ENCODE peak calls at places on chromosome 16, in nine cellular contexts. Y is tibial artery; C is cardiac muscle cell; U is PC-3; V is upper lobe of right lung; P is OCI-LY7; R is CD8-positive, alpha-beta memory T cell; N is sigmoid colon; H is transverse colon. L is an unnamed sample.

GRCh38 chr16:25256821-25257503 is 683 bp downstream of the ZKSCAN2 start:
- DNase-seq in Y (no peak), C (peak), U (peak), V (no peak), P (peak), R (no peak), N (no peak), H (peak), L (no peak)

GRCh38 chr16:50558913-50559312 is 10.7 kb downstream of the NKD1 start:
- DNase-seq in Y (no peak), C (no peak), U (no peak), V (no peak), P (no peak), R (no peak), N (no peak), H (no peak), L (no peak)

GRCh38 chr16:15701975-15702970 is 52.2 kb downstream of the NDE1 start:
- DNase-seq in Y (no peak), C (peak), U (no peak), V (no peak), P (no peak), R (no peak), N (no peak), H (no peak), L (no peak)

GRCh38 chr16:1745900-1746692 is 25.2 kb downstream of the NME3 start:
- DNase-seq in Y (no peak), C (peak), U (peak), V (no peak), P (no peak), R (no peak), N (no peak), H (no peak), L (no peak)

GRCh38 chr16:68387301-68387700 is 61.0 kb downstream of the SMPD3 start:
- DNase-seq in Y (no peak), C (no peak), U (no peak), V (no peak), P (no peak), R (no peak), N (no peak), H (peak), L (no peak)

GRCh38 chr16:50473375-50473945 is 74.7 kb upstream of the NKD1 start:
- DNase-seq in Y (no peak), C (peak), U (peak), V (no peak), P (no peak), R (no peak), N (no peak), H (no peak), L (no peak)

GRCh38 chr16:70772493-70772892 is 28.5 kb downstream of the VAC14 start:
- DNase-seq in Y (no peak), C (peak), U (peak), V (no peak), P (no peak), R (no peak), N (no peak), H (no peak), L (no peak)

GRCh38 chr16:17272716-17273115 is 198.0 kb downstream of the XYLT1 start:
- DNase-seq in Y (no peak), C (no peak), U (no peak), V (no peak), P (no peak), R (no peak), N (no peak), H (no peak), L (no peak)

GRCh38 chr16:12489362-12489761 is 314.3 kb downstream of the CPPED1 start:
- DNase-seq in Y (no peak), C (no peak), U (no peak), V (no peak), P (no peak), R (no peak), N (no peak), H (no peak), L (no peak)

GRCh38 chr16:2085669-2086068 is 37.9 kb downstream of the TSC2 start:
- DNase-seq in Y (no peak), C (no peak), U (no peak), V (no peak), P (no peak), R (no peak), N (no peak), H (no peak), L (no peak)

GRCh38 chr16:3961449-3961849 is 80.9 kb upstream of the CREBBP start:
- DNase-seq in Y (no peak), C (no peak), U (peak), V (no peak), P (no peak), R (no peak), N (no peak), H (no peak), L (no peak)

GRCh38 chr16:1197237-1197866 is 27.7 kb downstream of the TPSG1 start:
- DNase-seq in Y (no peak), C (no peak), U (no peak), V (no peak), P (no peak), R (no peak), N (no peak), H (no peak), L (no peak)

GRCh38 chr16:19071811-19072777 is 4.7 kb downstream of the COQ7 start:
- DNase-seq in Y (no peak), C (peak), U (peak), V (peak), P (peak), R (peak), N (no peak), H (peak), L (peak)

GRCh38 chr16:1436731-1437355 is 6.0 kb downstream of the PERCC1 start:
- DNase-seq in Y (no peak), C (no peak), U (no peak), V (no peak), P (no peak), R (no peak), N (no peak), H (no peak), L (no peak)

GRCh38 chr16:12728471-12728870 is 75.2 kb downstream of the CPPED1 start:
- DNase-seq in Y (no peak), C (no peak), U (no peak), V (no peak), P (no peak), R (no peak), N (no peak), H (no peak), L (peak)

GRCh38 chr16:27703545-27703944 is 153.6 kb downstream of the KATNIP start:
- DNase-seq in Y (no peak), C (peak), U (no peak), V (peak), P (no peak), R (no peak), N (peak), H (no peak), L (peak)

GRCh38 chr16:3984111-3985060 is 103.9 kb upstream of the CREBBP start:
- DNase-seq in Y (no peak), C (no peak), U (no peak), V (no peak), P (no peak), R (no peak), N (no peak), H (no peak), L (no peak)

GRCh38 chr16:46648656-46649055 is 27.5 kb upstream of the SHCBP1 start:
- DNase-seq in Y (no peak), C (no peak), U (no peak), V (no peak), P (no peak), R (no peak), N (no peak), H (no peak), L (no peak)

GRCh38 chr16:10729649-10730048 is 14.0 kb upstream of the NUBP1 start:
- DNase-seq in Y (no peak), C (peak), U (peak), V (no peak), P (no peak), R (no peak), N (no peak), H (peak), L (no peak)

GRCh38 chr16:30429678-30430427 is at the start of gene DCTPP1:
- DNase-seq in Y (peak), C (peak), U (peak), V (peak), P (peak), R (peak), N (peak), H (peak), L (peak)
- H3K27ac ChIP-seq in Y (peak), C (peak), U (peak), V (peak), P (peak), R (peak), N (peak), H (peak), L (peak)

GRCh38 chr16:53131050-53131362 is 76.2 kb downstream of the CHD9 start:
- DNase-seq in Y (no peak), C (no peak), U (no peak), V (no peak), P (no peak), R (no peak), N (no peak), H (no peak), L (no peak)
- H3K27ac ChIP-seq in Y (peak), C (peak), U (peak), V (peak), P (peak), R (no peak), N (peak), H (peak), L (peak)

DNA sequence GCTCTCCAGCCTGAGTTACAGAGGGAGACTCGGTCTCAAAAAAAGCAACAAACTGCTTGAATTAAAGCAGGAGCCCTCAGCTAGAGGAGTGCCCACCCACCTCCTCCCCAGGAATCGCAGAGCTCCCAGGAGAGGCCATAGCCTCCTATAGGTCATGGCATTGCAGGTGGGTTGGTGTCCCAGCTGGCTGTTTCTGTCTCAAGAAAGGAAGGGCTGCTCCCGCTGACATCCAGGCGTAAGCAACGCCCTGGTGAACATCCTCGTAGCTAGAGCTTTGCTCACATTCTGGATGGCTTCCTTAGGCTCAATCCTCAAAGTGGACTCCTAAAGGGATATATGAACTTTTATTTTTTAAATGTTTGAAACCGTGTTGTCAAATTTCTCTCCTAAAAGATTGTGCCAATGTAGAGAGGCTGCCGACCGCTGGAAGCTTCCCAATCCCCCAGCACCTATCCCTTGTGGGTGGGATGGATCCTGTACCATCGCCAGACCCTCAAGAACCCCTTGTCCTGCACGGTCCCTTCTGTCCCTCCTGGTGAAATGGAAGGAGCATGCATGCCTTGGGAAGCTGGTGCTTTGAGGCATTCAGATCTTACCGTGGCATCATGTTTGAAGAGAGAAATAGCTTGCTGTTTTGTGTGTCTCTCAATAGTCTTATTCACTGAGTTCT is 5.9 kb downstream of the NLRC5 start:
- DNase-seq in Y (no peak), C (no peak), U (no peak), V (no peak), P (no peak), R (no peak), N (peak), H (no peak), L (no peak)
- H3K27ac ChIP-seq in Y (no peak), C (no peak), U (no peak), V (no peak), P (peak), R (peak), N (no peak), H (no peak), L (no peak)

GRCh38 chr16:85037721-85038120 is 10.1 kb downstream of the KIAA0513 start:
- DNase-seq in Y (no peak), C (no peak), U (no peak), V (no peak), P (no peak), R (no peak), N (no peak), H (no peak), L (no peak)
- H3K27ac ChIP-seq in Y (no peak), C (no peak), U (peak), V (no peak), P (no peak), R (no peak), N (peak), H (no peak), L (no peak)

GRCh38 chr16:88773812-88774291 is 11.2 kb downstream of the PIEZO1 start:
- DNase-seq in Y (no peak), C (peak), U (peak), V (peak), P (no peak), R (no peak), N (peak), H (peak), L (peak)
- H3K27ac ChIP-seq in Y (peak), C (peak), U (no peak), V (peak), P (no peak), R (peak), N (peak), H (peak), L (no peak)

GRCh38 chr16:61595605-61596004 is 440.6 kb downstream of the CDH8 start:
- DNase-seq in Y (no peak), C (no peak), U (no peak), V (no peak), P (no peak), R (no peak), N (no peak), H (no peak), L (no peak)
- H3K27ac ChIP-seq in Y (no peak), C (no peak), U (no peak), V (no peak), P (no peak), R (no peak), N (no peak), H (no peak), L (no peak)

DNA sequence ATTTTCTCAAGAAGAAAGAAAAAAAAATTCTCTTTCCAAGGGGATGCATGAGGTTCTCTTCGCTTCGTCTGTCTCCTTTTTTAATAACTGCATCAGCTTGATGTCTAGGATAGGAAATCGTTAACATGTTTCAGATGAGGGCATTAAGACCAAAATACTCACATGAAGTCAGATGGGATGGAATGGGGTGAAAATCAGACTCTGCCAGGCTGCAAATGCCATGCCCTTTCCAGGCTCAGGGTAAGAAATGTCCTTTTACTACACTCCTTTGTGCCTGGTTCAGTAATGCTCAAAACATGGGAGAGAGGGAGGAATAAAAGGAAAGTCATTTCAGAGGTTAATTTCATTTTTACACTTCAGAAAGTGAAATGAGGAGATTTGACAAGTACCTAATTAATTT is 21.7 kb upstream of the ERCC4 start:
- DNase-seq in Y (no peak), C (no peak), U (no peak), V (no peak), P (no peak), R (no peak), N (no peak), H (no peak), L (no peak)
- H3K27ac ChIP-seq in Y (peak), C (no peak), U (no peak), V (no peak), P (no peak), R (no peak), N (no peak), H (no peak), L (no peak)